ENCODE peak calls at places on chromosomes 6 and 20, in four cellular contexts. One of them, this sample, is unnamed.

GRCh38 chr20:664151-664550 is 11.2 kb upstream of the SRXN1 start:
- DNase-seq in RWPE1: no peak
- DNase-seq in MM.1S: no peak
- DNase-seq in transverse colon: no peak
- DNase-seq in this sample: no peak

GRCh38 chr20:53750827-53751393 is 157.3 kb upstream of the ZNF217 start:
- DNase-seq in RWPE1: no peak
- DNase-seq in MM.1S: no peak
- DNase-seq in transverse colon: peak; percentile 22
- DNase-seq in this sample: no peak

GRCh38 chr20:11753155-11753554 is 164.5 kb upstream of the BTBD3 start:
- DNase-seq in RWPE1: no peak
- DNase-seq in MM.1S: no peak
- DNase-seq in transverse colon: no peak
- DNase-seq in this sample: no peak

GRCh38 chr6:1404066-1404712 is 14.8 kb downstream of the FOXF2 start:
- DNase-seq in RWPE1: no peak
- DNase-seq in MM.1S: no peak
- DNase-seq in transverse colon: no peak
- DNase-seq in this sample: no peak

GRCh38 chr6:36268478-36269248 is 1.2 kb upstream of the PNPLA1 start:
- DNase-seq in RWPE1: no peak
- DNase-seq in MM.1S: no peak
- DNase-seq in transverse colon: peak; percentile 26
- DNase-seq in this sample: peak; percentile 40

GRCh38 chr20:12660918-12661317 is 347.9 kb upstream of the SPTLC3 start:
- DNase-seq in RWPE1: no peak
- DNase-seq in MM.1S: no peak
- DNase-seq in transverse colon: no peak
- DNase-seq in this sample: no peak

GRCh38 chr6:32169211-32169610 is 4.8 kb downstream of the EGFL8 start:
- DNase-seq in RWPE1: no peak
- DNase-seq in MM.1S: no peak
- DNase-seq in transverse colon: no peak
- DNase-seq in this sample: no peak

GRCh38 chr6:129140571-129140970 is 257.6 kb downstream of the LAMA2 start:
- DNase-seq in RWPE1: no peak
- DNase-seq in MM.1S: no peak
- DNase-seq in transverse colon: no peak
- DNase-seq in this sample: no peak

GRCh38 chr20:36477475-36477874 is 63.8 kb upstream of the MYL9 start:
- DNase-seq in RWPE1: no peak
- DNase-seq in MM.1S: no peak
- DNase-seq in transverse colon: no peak
- DNase-seq in this sample: no peak

GRCh38 chr20:47817573-47817972 is 32.3 kb upstream of the SULF2 start:
- DNase-seq in RWPE1: peak; percentile 98
- DNase-seq in MM.1S: no peak
- DNase-seq in transverse colon: no peak
- DNase-seq in this sample: no peak

GRCh38 chr6:158799051-158799792 is 19.9 kb downstream of the EZR start:
- DNase-seq in RWPE1: no peak
- DNase-seq in MM.1S: no peak
- DNase-seq in transverse colon: peak; percentile 59
- DNase-seq in this sample: no peak

GRCh38 chr20:37526238-37526838 is 1.3 kb downstream of the BLCAP start:
- DNase-seq in RWPE1: peak; percentile 100
- DNase-seq in MM.1S: no peak
- DNase-seq in transverse colon: peak; percentile 33
- DNase-seq in this sample: no peak

GRCh38 chr20:47479506-47479905 is 22.2 kb upstream of the NCOA3 start:
- DNase-seq in RWPE1: no peak
- DNase-seq in MM.1S: no peak
- DNase-seq in transverse colon: no peak
- DNase-seq in this sample: no peak

GRCh38 chr20:3405696-3406358 is 1.6 kb downstream of the DNAAF9 start:
- DNase-seq in RWPE1: no peak
- DNase-seq in MM.1S: no peak
- DNase-seq in transverse colon: no peak
- DNase-seq in this sample: no peak

GRCh38 chr6:11381801-11382513 is 149.5 kb upstream of the NEDD9 start:
- DNase-seq in RWPE1: no peak
- DNase-seq in MM.1S: peak; percentile 88
- DNase-seq in transverse colon: peak; percentile 62
- DNase-seq in this sample: no peak

GRCh38 chr20:4973330-4974097 is 27.8 kb downstream of the SLC23A2 start:
- DNase-seq in RWPE1: no peak
- DNase-seq in MM.1S: peak; percentile 76
- DNase-seq in transverse colon: peak; percentile 51
- DNase-seq in this sample: no peak
- H3K27ac ChIP-seq in RWPE1: no peak overlapping the region
- H3K27ac ChIP-seq in MM.1S: peak overlapping the region; percentile 53
- H3K27ac ChIP-seq in transverse colon: peak overlapping the region; percentile 74
- H3K27ac ChIP-seq in this sample: no peak overlapping the region

GRCh38 chr6:149028767-149029405 is 282.1 kb downstream of the UST start:
- DNase-seq in RWPE1: peak; percentile 50
- DNase-seq in MM.1S: peak; percentile 52
- DNase-seq in transverse colon: peak; percentile 64
- DNase-seq in this sample: no peak
- H3K27ac ChIP-seq in RWPE1: no peak overlapping the region
- H3K27ac ChIP-seq in MM.1S: no peak overlapping the region
- H3K27ac ChIP-seq in transverse colon: no peak overlapping the region
- H3K27ac ChIP-seq in this sample: no peak overlapping the region

GRCh38 chr6:152386131-152386530 is 251.0 kb downstream of the SYNE1 start:
- DNase-seq in RWPE1: no peak
- DNase-seq in MM.1S: no peak
- DNase-seq in transverse colon: no peak
- DNase-seq in this sample: no peak

GRCh38 chr6:152378154-152378553 is 259.0 kb downstream of the SYNE1 start:
- DNase-seq in RWPE1: no peak
- DNase-seq in MM.1S: no peak
- DNase-seq in transverse colon: no peak
- DNase-seq in this sample: no peak

GRCh38 chr6:152380993-152381898 is 255.9 kb downstream of the SYNE1 start:
- DNase-seq in RWPE1: peak; percentile 41
- DNase-seq in MM.1S: no peak
- DNase-seq in transverse colon: peak; percentile 53
- DNase-seq in this sample: peak; percentile 8

GRCh38 chr6:152375200-152375599 is 262.0 kb downstream of the SYNE1 start:
- DNase-seq in RWPE1: no peak
- DNase-seq in MM.1S: no peak
- DNase-seq in transverse colon: no peak
- DNase-seq in this sample: no peak

GRCh38 chr6:152380351-152380767 is 256.8 kb downstream of the SYNE1 start:
- DNase-seq in RWPE1: peak; percentile 17
- DNase-seq in MM.1S: peak; percentile 35
- DNase-seq in transverse colon: no peak
- DNase-seq in this sample: no peak
- H3K27ac ChIP-seq in RWPE1: no peak overlapping the region
- H3K27ac ChIP-seq in MM.1S: peak overlapping the region; percentile 16
- H3K27ac ChIP-seq in transverse colon: peak overlapping the region; percentile 83
- H3K27ac ChIP-seq in this sample: peak overlapping the region; percentile 82

GRCh38 chr20:38883081-38883980 is 42.9 kb upstream of the FAM83D start:
- DNase-seq in RWPE1: no peak
- DNase-seq in MM.1S: no peak
- DNase-seq in transverse colon: no peak
- DNase-seq in this sample: no peak

GRCh38 chr20:38883981-38884733 is 42.1 kb upstream of the FAM83D start:
- DNase-seq in RWPE1: no peak
- DNase-seq in MM.1S: no peak
- DNase-seq in transverse colon: no peak
- DNase-seq in this sample: peak; percentile 56

GRCh38 chr20:38881806-38882440 is 44.3 kb upstream of the FAM83D start:
- DNase-seq in RWPE1: no peak
- DNase-seq in MM.1S: no peak
- DNase-seq in transverse colon: no peak
- DNase-seq in this sample: no peak

GRCh38 chr20:38880952-38881735 is 45.1 kb upstream of the FAM83D start:
- DNase-seq in RWPE1: no peak
- DNase-seq in MM.1S: no peak
- DNase-seq in transverse colon: no peak
- DNase-seq in this sample: no peak

DNA sequence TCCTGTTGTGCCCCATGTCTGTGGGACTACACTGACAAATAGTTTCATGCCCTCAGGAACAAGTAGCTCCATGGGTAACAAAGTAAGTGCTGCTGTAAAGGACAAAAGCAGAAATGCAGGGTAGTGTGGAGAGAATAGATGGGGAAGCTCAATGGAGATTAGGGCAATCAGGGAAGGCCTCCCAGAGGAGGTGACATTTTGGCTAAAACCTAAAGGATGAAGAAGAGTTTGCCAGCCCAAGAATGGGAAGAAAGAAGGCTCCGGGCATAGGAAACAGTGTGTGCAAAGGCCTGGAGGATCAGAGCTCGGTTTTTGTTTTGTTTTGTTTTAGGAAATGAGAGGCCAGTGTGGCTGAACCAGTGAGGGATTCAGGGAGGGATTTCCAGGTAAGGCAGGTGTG is 43.6 kb upstream of the FAM83D start:
- DNase-seq in RWPE1: no peak
- DNase-seq in MM.1S: no peak
- DNase-seq in transverse colon: no peak
- DNase-seq in this sample: no peak
- H3K27ac ChIP-seq in RWPE1: no peak overlapping the region
- H3K27ac ChIP-seq in MM.1S: no peak overlapping the region
- H3K27ac ChIP-seq in transverse colon: no peak overlapping the region
- H3K27ac ChIP-seq in this sample: peak overlapping the region; percentile 95